ENCODE peak calls at places on chromosomes 3 and 15, in four cellular contexts. S, L, M and Z are unnamed samples.
A peak's percentile ranks its signal among the peaks of the same experiment; 100 is the strongest.

GRCh38 chr15:75687486-75688277 is 25.0 kb downstream of the CSPG4 start:
- DNase-seq in M (no peak), L (no peak), S (no peak), Z (no peak)

GRCh38 chr3:11734-12133 is 184.8 kb upstream of the CHL1 start:
- DNase-seq in M (peak; percentile 21), S (no peak), L (no peak), Z (no peak)

GRCh38 chr15:69751575-69751974 is 299.0 kb downstream of the RPLP1 start:
- DNase-seq in L (no peak), S (no peak), M (no peak), Z (no peak)

GRCh38 chr15:96330450-96331140 is at the start of gene NR2F2:
- DNase-seq in S (peak; percentile 85), M (peak; percentile 99), L (peak; percentile 97), Z (peak; percentile 95)

GRCh38 chr3:66236281-66236680 is 15.5 kb downstream of the SLC25A26 start:
- DNase-seq in L (no peak), S (no peak), M (peak; percentile 30), Z (no peak)

GRCh38 chr15:53835309-53835708 is 75.8 kb upstream of the WDR72 start:
- DNase-seq in S (no peak), M (no peak), L (no peak), Z (no peak)

GRCh38 chr3:195809291-195809785 is 2.4 kb downstream of the MUC4 start:
- DNase-seq in M (no peak), L (no peak), S (no peak), Z (no peak)

GRCh38 chr15:81298606-81299005 is 25.3 kb downstream of the STARD5 start:
- DNase-seq in S (no peak), L (no peak), M (no peak), Z (no peak)

GRCh38 chr15:70395164-70395563 is 297.4 kb upstream of the TLE3 start:
- DNase-seq in L (no peak), S (no peak), M (no peak), Z (no peak)

GRCh38 chr3:175605851-175606250 is 746.7 kb downstream of the NAALADL2 start:
- DNase-seq in S (no peak), M (no peak), L (no peak), Z (no peak)

GRCh38 chr3:128011140-128011539 is 41.1 kb upstream of the SEC61A1 start:
- DNase-seq in M (peak; percentile 65), L (no peak), S (peak; percentile 61), Z (no peak)

GRCh38 chr15:99562238-99562637 is 3.5 kb upstream of the MEF2A start:
- DNase-seq in M (no peak), L (no peak), S (no peak), Z (no peak)

GRCh38 chr3:27043328-27043956 is 325.7 kb downstream of the NEK10 start:
- DNase-seq in L (no peak), M (no peak), S (no peak), Z (no peak)

GRCh38 chr3:69309810-69310209 is 76.1 kb downstream of the FRMD4B start:
- DNase-seq in L (no peak), M (peak; percentile 1), S (no peak), Z (no peak)

GRCh38 chr3:41199866-41200668 is 762 bp downstream of the CTNNB1 start:
- DNase-seq in L (no peak), S (no peak), M (no peak), Z (no peak)

GRCh38 chr15:58374147-58374546 is 57.6 kb upstream of the LIPC start:
- DNase-seq in M (no peak), L (no peak), S (no peak), Z (no peak)

GRCh38 chr15:58380280-58380945 is 51.4 kb upstream of the LIPC start:
- DNase-seq in L (no peak), M (no peak), S (no peak), Z (no peak)

GRCh38 chr15:58377193-58377592 is 54.6 kb upstream of the LIPC start:
- DNase-seq in L (no peak), M (no peak), S (no peak), Z (no peak)

GRCh38 chr15:58381696-58382095 is 50.1 kb upstream of the LIPC start:
- DNase-seq in M (no peak), L (no peak), S (no peak), Z (no peak)

GRCh38 chr15:58378241-58379085 is 53.3 kb upstream of the LIPC start:
- DNase-seq in M (no peak), L (no peak), S (no peak), Z (no peak)
- H3K27ac ChIP-seq in M (no peak overlapping the region), L (no peak overlapping the region), S (no peak overlapping the region), Z (no peak overlapping the region)

GRCh38 chr3:17738921-17739320 is 3.5 kb downstream of the TBC1D5 start:
- DNase-seq in L (no peak), M (no peak), S (no peak), Z (no peak)
- H3K4me3 ChIP-seq in L (no peak overlapping the region), M (no peak overlapping the region), S (no peak overlapping the region), Z (no peak overlapping the region)

DNA sequence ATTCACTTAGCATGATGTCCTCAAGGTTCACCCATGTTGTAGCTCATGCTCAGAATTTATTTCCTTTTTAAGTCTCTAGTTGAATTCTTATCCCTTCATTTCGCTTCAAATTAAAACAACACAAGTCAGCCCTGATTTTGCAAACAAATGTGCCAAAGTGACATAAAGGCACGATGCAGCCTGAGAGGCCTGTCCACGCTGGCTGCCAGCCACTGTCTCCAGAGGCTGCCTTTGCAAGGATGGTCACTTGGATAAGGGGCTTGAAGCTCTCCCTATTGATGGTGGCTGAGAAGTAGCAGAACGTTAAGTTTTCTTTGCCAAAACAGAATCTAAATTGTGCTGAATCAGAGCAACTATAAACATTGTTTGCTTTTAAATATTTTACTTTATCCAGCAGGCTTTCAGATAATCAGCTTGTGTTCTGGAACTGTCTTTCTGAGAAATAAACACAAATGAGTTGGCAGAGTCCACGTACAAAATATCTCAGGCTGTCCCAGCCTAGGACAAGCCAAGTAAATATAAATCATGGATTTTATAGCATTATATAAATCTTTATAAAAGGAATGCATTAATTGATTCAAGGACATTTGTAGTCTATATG is 23.8 kb upstream of the CNBP start:
- DNase-seq in S (no peak), M (no peak), L (no peak), Z (no peak)
- H3K27ac ChIP-seq in S (no peak overlapping the region), M (no peak overlapping the region), L (no peak overlapping the region), Z (no peak overlapping the region)

GRCh38 chr3:171255236-171255806 is 204.9 kb downstream of the TNIK start:
- DNase-seq in L (no peak), S (no peak), M (no peak), Z (no peak)
- H3K4me3 ChIP-seq in L (no peak overlapping the region), S (no peak overlapping the region), M (no peak overlapping the region), Z (no peak overlapping the region)

GRCh38 chr15:48421362-48421761 is 90.1 kb downstream of the DUT start:
- DNase-seq in L (no peak), S (no peak), M (no peak), Z (no peak)
- H3K27ac ChIP-seq in L (no peak overlapping the region), S (no peak overlapping the region), M (no peak overlapping the region), Z (peak overlapping the region; percentile 34)